ENCODE peak calls at places on chromosome X, in four cellular contexts. A, P, Y and D are unnamed samples. For H3K4me1, the result is how much of the 10 kb centered on the place peaks cover.

GRCh38 chrX:77167993-77168392 is 279.2 kb upstream of the FGF16 start:
- DNase-seq in A (no peak), P (no peak), Y (no peak), D (no peak)

GRCh38 chrX:108122748-108123147 is 31.2 kb downstream of the ATG4A start:
- DNase-seq in A (no peak), P (no peak), Y (no peak), D (no peak)

GRCh38 chrX:24282381-24283121 is 31.3 kb downstream of the SUPT20HL2 start:
- DNase-seq in A (no peak), P (no peak), Y (no peak), D (no peak)

GRCh38 chrX:134894373-134894895 is 96.4 kb upstream of the SMIM10 start:
- DNase-seq in A (no peak), P (no peak), Y (no peak), D (no peak)

GRCh38 chrX:40281341-40282005 is 183.7 kb upstream of the BCOR start:
- DNase-seq in A (no peak), P (no peak), Y (no peak), D (no peak)

GRCh38 chrX:131305926-131306325 is 16.8 kb upstream of the IGSF1 start:
- DNase-seq in A (no peak), P (no peak), Y (no peak), D (no peak)

GRCh38 chrX:10028283-10029104 is 61.3 kb downstream of the CLDN34 start:
- DNase-seq in A (no peak), P (no peak), Y (no peak), D (no peak)

GRCh38 chrX:64536740-64537139 is 141.5 kb upstream of the MTMR8 start:
- DNase-seq in A (no peak), P (no peak), Y (no peak), D (no peak)

GRCh38 chrX:12887767-12888166 is 18.7 kb upstream of the TLR8 start:
- DNase-seq in A (no peak), P (no peak), Y (no peak), D (no peak)

GRCh38 chrX:36856849-36857248 is 151.3 kb upstream of the FAM47C start:
- DNase-seq in A (no peak), P (no peak), Y (no peak), D (no peak)

GRCh38 chrX:110520053-110520452 is 161.4 kb downstream of the RTL9 start:
- DNase-seq in A (no peak), P (no peak), Y (no peak), D (no peak)

GRCh38 chrX:24528605-24529004 is 63.5 kb downstream of the PDK3 start:
- DNase-seq in A (no peak), P (no peak), Y (no peak), D (no peak)

GRCh38 chrX:118975831-118976598 is 1.6 kb downstream of the LONRF3 start:
- DNase-seq in A (no peak), P (peak), Y (peak), D (peak)

GRCh38 chrX:1385251-1385794 is 6.6 kb downstream of the SLC25A6 start:
- DNase-seq in A (no peak), P (no peak), Y (no peak), D (no peak)

GRCh38 chrX:10326578-10326977 is 169.8 kb downstream of the CLCN4 start:
- DNase-seq in A (peak), P (no peak), Y (no peak), D (no peak)

GRCh38 chrX:63434665-63435064 is 83.5 kb upstream of the SPIN4 start:
- DNase-seq in A (peak), P (peak), Y (peak), D (peak)

GRCh38 chrX:87516716-87517115 is 886 bp upstream of the KLHL4 start:
- DNase-seq in A (no peak), P (no peak), Y (no peak), D (no peak)

GRCh38 chrX:94123062-94123461 is 449.1 kb downstream of the FAM133A start:
- DNase-seq in A (no peak), P (no peak), Y (no peak), D (no peak)

DNA sequence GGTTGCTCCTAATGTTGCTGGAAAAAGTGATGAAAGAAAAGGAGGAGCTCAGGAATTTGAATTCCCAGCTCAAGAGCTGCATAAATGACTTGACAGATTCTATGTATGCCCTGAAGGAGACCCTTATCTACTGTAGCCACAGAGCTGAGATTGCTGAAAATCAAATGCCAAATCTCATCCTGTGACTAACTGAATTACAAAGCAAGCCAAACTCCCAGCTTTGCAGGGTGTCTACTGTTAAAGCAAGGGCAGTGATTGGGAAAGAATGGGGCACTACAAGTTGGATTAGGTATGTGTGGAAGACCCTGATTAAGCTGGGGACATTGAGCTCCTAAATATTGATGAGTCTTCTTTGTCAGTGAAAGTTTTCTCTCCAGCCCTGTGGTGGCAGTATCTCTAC is 20.8 kb upstream of the SMIM9 start:
- DNase-seq in A (no peak), P (no peak), Y (no peak), D (no peak)
- H3K4me1 ChIP-seq in A (under half), P (under half), Y (under half), D (under half)

GRCh38 chrX:103918584-103919335 is 43.7 kb upstream of the TMSB15B start:
- DNase-seq in A (no peak), P (peak), Y (peak), D (no peak)
- TF ChIP-seq POLR2A in A (no peak), P (no peak), Y (no peak), D (no peak)

DNA sequence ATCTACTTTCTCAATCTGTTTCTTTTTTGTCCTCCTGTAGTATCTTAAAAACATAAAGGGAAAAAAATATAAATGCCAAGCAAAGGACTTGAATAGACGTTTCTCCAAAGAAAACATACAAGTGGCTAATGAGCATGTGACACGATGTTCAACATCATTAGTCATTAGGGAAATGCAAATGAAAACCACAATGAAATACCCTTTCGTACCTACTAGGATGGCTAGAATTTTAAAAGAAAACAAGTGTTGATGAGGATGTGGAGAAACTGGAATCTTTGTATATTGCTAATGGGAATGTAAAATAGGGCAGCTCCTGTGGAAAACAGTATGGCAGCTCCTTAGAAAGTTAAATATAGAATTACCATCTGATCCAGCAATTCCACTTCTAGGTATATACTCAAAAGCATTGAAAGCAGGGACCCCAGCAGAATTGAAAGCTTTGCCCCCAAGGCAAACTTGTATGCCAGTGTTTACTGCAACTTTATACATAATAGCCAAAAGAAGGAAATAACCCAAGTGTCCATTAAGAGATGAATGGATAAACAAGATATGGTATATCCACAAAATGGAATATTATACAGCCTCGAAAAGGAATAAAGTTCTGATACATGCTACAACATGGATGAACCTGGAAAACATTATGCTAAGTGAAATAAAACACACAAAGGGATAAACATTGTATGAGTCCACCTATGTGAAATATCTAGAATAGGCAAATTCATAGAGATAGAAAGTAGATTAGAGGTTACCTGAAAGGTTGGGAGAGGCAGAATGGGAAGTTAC is 138.3 kb downstream of the SH3KBP1 start:
- DNase-seq in A (no peak), P (no peak), Y (no peak), D (no peak)
- H3K4me1 ChIP-seq in A (under half), P (under half), Y (under half), D (under half)

GRCh38 chrX:101386542-101386885 is 523 bp upstream of the BTK start:
- DNase-seq in A (no peak), P (no peak), Y (no peak), D (no peak)

GRCh38 chrX:101388604-101389003 is 2.2 kb upstream of the RPL36A start:
- DNase-seq in A (no peak), P (no peak), Y (no peak), D (no peak)

GRCh38 chrX:101383679-101384078 is 2.3 kb downstream of the BTK start:
- DNase-seq in A (no peak), P (peak), Y (no peak), D (no peak)

GRCh38 chrX:101385026-101385684 is 836 bp downstream of the BTK start:
- DNase-seq in A (no peak), P (no peak), Y (no peak), D (no peak)

GRCh38 chrX:101385795-101386541 is at the start of gene BTK:
- DNase-seq in A (no peak), P (peak), Y (no peak), D (no peak)
- TF ChIP-seq POLR2A in A (no peak), P (no peak), Y (no peak), D (no peak)

DNA sequence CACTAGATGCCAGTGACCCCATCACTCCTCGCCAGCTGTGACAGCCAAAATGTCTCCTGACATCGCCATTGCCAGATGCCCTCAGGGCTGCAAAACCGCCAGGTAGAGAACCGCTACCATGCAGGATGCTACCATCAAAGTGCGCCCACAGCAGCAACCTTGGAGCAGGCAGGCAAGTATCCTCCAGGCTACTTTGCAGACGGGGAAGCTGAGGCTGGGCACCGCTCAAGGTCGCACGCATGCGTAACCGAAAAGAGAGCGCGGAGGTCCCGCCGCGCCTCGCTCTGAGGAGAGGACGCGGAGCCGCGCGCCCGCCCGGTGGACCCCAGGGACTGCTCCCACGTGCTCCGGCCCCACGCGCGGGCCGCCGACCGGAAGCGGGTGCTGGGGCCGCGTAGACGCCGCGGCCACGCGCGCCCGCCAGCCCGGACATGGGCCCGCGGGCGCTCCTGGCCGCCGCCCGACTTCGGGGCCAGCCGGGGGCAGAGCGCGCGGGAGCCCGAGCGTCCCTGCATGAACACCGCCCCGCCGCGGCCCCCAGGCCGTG is at the start of gene STS:
- DNase-seq in A (no peak), P (peak), Y (peak), D (no peak)
- H3K4me1 ChIP-seq in A (under half), P (under half), Y (under half), D (under half)

DNA sequence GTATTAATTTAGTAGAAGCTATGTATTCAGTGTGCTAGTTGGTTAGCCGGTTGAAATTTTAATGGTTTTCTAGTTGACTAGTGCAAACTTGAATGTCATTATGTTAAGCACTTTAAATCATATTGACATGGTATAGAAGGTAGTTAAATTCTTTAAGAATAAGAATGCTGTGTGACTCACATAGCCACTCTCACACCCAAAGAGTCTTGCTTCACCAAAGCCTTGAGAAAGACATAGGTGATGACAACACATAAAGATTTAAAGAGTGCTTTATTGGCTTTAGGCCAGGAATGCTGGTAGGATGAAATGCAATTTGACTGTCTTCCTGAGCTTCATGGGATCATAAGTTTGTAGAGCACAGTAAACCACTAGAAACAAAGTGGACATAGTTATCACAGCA is 85.3 kb downstream of the DCAF8L2 start:
- DNase-seq in A (no peak), P (no peak), Y (no peak), D (no peak)
- TF ChIP-seq POLR2A in A (no peak), P (no peak), Y (no peak), D (no peak)

DNA sequence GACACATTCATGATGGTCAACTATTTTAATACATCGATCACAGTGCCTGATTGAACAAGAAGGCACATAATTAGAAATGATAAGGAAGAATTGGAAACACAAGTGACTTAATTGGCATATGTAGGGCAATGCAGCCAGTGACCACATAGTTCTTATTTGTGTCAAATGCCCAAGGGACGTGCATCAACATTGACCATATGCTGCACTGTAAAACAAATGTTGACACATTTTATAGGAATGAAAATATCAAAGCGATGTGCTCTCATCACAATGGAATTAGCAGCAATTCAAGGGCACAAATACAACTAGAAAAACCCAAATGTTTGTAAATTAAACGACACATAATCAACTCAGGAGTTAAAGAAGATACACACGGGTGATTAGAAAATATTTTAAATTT is 948.3 kb upstream of the PRKX start:
- DNase-seq in A (no peak), P (no peak), Y (no peak), D (no peak)
- H3K4me1 ChIP-seq in A (under half), P (under half), Y (under half), D (under half)

DNA sequence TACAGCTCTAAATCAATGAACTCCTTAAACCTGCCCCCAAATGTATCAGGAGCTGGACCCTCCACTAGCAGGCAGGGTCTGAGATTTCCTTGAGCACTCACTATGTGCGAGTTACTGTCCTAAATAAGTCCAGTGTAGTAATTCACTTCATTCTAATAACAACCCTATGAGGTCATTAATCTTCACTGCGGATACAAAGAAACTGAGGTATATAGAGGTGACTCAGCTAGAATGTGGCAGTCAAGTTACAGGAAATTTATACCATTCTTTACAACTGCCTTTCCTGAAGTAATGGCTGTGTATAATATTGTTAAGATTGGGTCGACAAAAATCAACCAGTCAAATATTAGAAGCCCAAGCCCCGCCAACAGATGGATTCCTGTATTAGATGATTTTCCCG is 473.9 kb upstream of the FTHL17 start:
- DNase-seq in A (no peak), P (no peak), Y (no peak), D (no peak)
- TF ChIP-seq POLR2A in A (no peak), P (no peak), Y (no peak), D (no peak)